ENCODE peak calls at places on chromosomes 12 and 14, in ten cellular contexts. B is stimulated activated CD8-positive, alpha-beta memory T cell treated with anti-CD3 and anti-CD28 coated beads, Interleukin-15, amount 100 ng/mL, for 48 hours; W is NCI-H1105 treated with DMSO at 0.1 percent for 48 hours; I is heart left ventricle; E is CD8-positive, alpha-beta T cell; A is left colon; G is iris pigment epithelial cell; V is cardiac muscle cell; N is activated T-helper 1 cell treated with Interleukin-2 at 50 U/mL for 16 hours; Z is fibroblast of lung. O is an unnamed sample.

GRCh38 chr12:71060426-71060825 is 97.4 kb downstream of the TSPAN8 start:
- DNase-seq in B (no peak), W (no peak), I (no peak), E (no peak), A (no peak), G (no peak), V (no peak), N (no peak), Z (no peak), O (no peak)

GRCh38 chr12:527729-528128 is 68.0 kb downstream of the B4GALNT3 start:
- DNase-seq in B (no peak), W (no peak), I (no peak), E (no peak), A (no peak), G (no peak), V (no peak), N (no peak), Z (no peak), O (no peak)

GRCh38 chr12:75526655-75527511 is 15.5 kb upstream of the KRR1 start:
- DNase-seq in B (no peak), W (peak; percentile 62), I (no peak), E (no peak), A (no peak), G (peak; percentile 66), V (peak; percentile 81), N (no peak), Z (peak; percentile 59), O (peak; percentile 59)

GRCh38 chr12:123038486-123038885 is 58.0 kb downstream of the ARL6IP4 start:
- DNase-seq in B (no peak), W (no peak), I (no peak), E (no peak), A (no peak), G (no peak), V (no peak), N (no peak), Z (no peak), O (no peak)

GRCh38 chr12:123532808-123533649 is 490 bp downstream of the RILPL1 start:
- DNase-seq in B (no peak), W (no peak), I (peak; percentile 59), E (peak; percentile 25), A (peak; percentile 38), G (peak; percentile 43), V (peak; percentile 78), N (no peak), Z (peak; percentile 53), O (peak; percentile 36)

GRCh38 chr12:93839076-93839475 is 161.9 kb downstream of the CRADD start:
- DNase-seq in B (no peak), W (no peak), I (no peak), E (no peak), A (no peak), G (no peak), V (no peak), N (no peak), Z (no peak), O (peak; percentile 30)

GRCh38 chr14:29536886-29537511 is 390.6 kb downstream of the PRKD1 start:
- DNase-seq in B (no peak), W (peak; percentile 39), I (no peak), E (no peak), A (no peak), G (peak; percentile 25), V (no peak), N (no peak), Z (peak; percentile 23), O (peak; percentile 26)

GRCh38 chr12:34598352-34598827 is 576.1 kb downstream of the ALG10 start:
- DNase-seq in B (no peak), W (no peak), I (no peak), E (no peak), A (no peak), G (no peak), V (no peak), N (no peak), Z (no peak), O (no peak)

GRCh38 chr14:24130717-24131548 is 474 bp downstream of the FITM1 start:
- DNase-seq in B (no peak), W (no peak), I (peak; percentile 91), E (no peak), A (no peak), G (no peak), V (peak; percentile 86), N (no peak), Z (no peak), O (no peak)

GRCh38 chr12:64273527-64274403 is 51.7 kb upstream of the KICS2 start:
- DNase-seq in B (no peak), W (no peak), I (no peak), E (no peak), A (no peak), G (peak; percentile 35), V (no peak), N (no peak), Z (no peak), O (peak; percentile 47)

GRCh38 chr14:50083467-50084337 is 32.7 kb downstream of the VCPKMT start:
- DNase-seq in B (peak; percentile 73), W (no peak), I (no peak), E (peak; percentile 69), A (no peak), G (no peak), V (no peak), N (no peak), Z (no peak), O (no peak)

GRCh38 chr14:54976316-54976715 is 50.6 kb downstream of the WDHD1 start:
- DNase-seq in B (no peak), W (no peak), I (no peak), E (no peak), A (no peak), G (peak; percentile 89), V (no peak), N (no peak), Z (peak; percentile 90), O (peak; percentile 90)

GRCh38 chr14:67464856-67465255 is 23.7 kb downstream of the TMEM229B start:
- DNase-seq in B (no peak), W (no peak), I (no peak), E (no peak), A (no peak), G (no peak), V (no peak), N (no peak), Z (no peak), O (no peak)

GRCh38 chr12:110289711-110290078 is 8.6 kb downstream of the ATP2A2 start:
- DNase-seq in B (no peak), W (no peak), I (no peak), E (no peak), A (no peak), G (no peak), V (no peak), N (no peak), Z (no peak), O (no peak)

GRCh38 chr12:26185532-26186320 is 9.6 kb upstream of the SSPN start:
- DNase-seq in B (no peak), W (no peak), I (no peak), E (no peak), A (no peak), G (no peak), V (no peak), N (no peak), Z (peak; percentile 15), O (peak; percentile 17)

GRCh38 chr14:60506010-60506409 is 2.9 kb upstream of the SIX6 start:
- DNase-seq in B (no peak), W (no peak), I (no peak), E (no peak), A (no peak), G (no peak), V (no peak), N (no peak), Z (no peak), O (no peak)

GRCh38 chr14:97283450-97284230 is 486.5 kb downstream of the VRK1 start:
- DNase-seq in B (no peak), W (no peak), I (no peak), E (no peak), A (no peak), G (no peak), V (no peak), N (no peak), Z (no peak), O (no peak)

GRCh38 chr14:61925043-61925442 is 162.8 kb downstream of the SNAPC1 start:
- DNase-seq in B (no peak), W (no peak), I (no peak), E (no peak), A (peak; percentile 9), G (peak; percentile 28), V (peak; percentile 23), N (no peak), Z (peak; percentile 28), O (peak; percentile 64)

GRCh38 chr14:100540141-100540925 is 46.9 kb downstream of the BEGAIN start:
- DNase-seq in B (no peak), W (no peak), I (peak; percentile 22), E (no peak), A (peak; percentile 10), G (no peak), V (peak; percentile 35), N (no peak), Z (no peak), O (no peak)

GRCh38 chr12:24020391-24021163 is 71.1 kb upstream of the SOX5 start:
- DNase-seq in B (no peak), W (no peak), I (no peak), E (no peak), A (no peak), G (no peak), V (no peak), N (no peak), Z (no peak), O (no peak)

GRCh38 chr14:98871796-98872195 is 400.2 kb downstream of the BCL11B start:
- DNase-seq in B (no peak), W (no peak), I (no peak), E (no peak), A (no peak), G (peak; percentile 6), V (no peak), N (no peak), Z (peak; percentile 58), O (no peak)

GRCh38 chr14:58947816-58948440 is 240.5 kb upstream of the DAAM1 start:
- DNase-seq in B (no peak), W (peak; percentile 10), I (no peak), E (no peak), A (peak; percentile 8), G (no peak), V (peak; percentile 40), N (no peak), Z (peak; percentile 24), O (no peak)

GRCh38 chr12:117790948-117791347 is 177.8 kb downstream of the KSR2 start:
- DNase-seq in B (no peak), W (no peak), I (no peak), E (no peak), A (no peak), G (no peak), V (no peak), N (no peak), Z (no peak), O (no peak)

GRCh38 chr12:116244001-116244400 is 33.5 kb downstream of the MED13L start:
- DNase-seq in B (no peak), W (no peak), I (no peak), E (no peak), A (no peak), G (peak; percentile 65), V (no peak), N (no peak), Z (peak; percentile 36), O (no peak)

GRCh38 chr14:44108601-44109000 is 398.5 kb downstream of the FSCB start:
- DNase-seq in B (no peak), W (no peak), I (no peak), E (no peak), A (no peak), G (no peak), V (no peak), N (no peak), Z (no peak), O (peak; percentile 77)

GRCh38 chr12:67237231-67237630 is 31.9 kb upstream of the CAND1 start:
- DNase-seq in B (no peak), W (no peak), I (no peak), E (no peak), A (no peak), G (no peak), V (no peak), N (no peak), Z (no peak), O (no peak)